ENCODE peak calls at places on chromosomes 12 and 14, in four cellular contexts. One of them, this sample, is unnamed.
A peak's percentile ranks its signal among the peaks of the same experiment; 100 is the strongest.

GRCh38 chr12:62910549-62911169 is 24.3 kb downstream of the PPM1H start:
- DNase-seq in HCEC 1CT: no peak
- DNase-seq in activated T-helper 1 cell treated with Interleukin-2 at 50 U/mL for 16 hours: no peak
- DNase-seq in NCI-H446 treated with DMSO at 0.1 percent for 48 hours: no peak
- DNase-seq in this sample: no peak

GRCh38 chr14:104108570-104109060 is 23.1 kb downstream of the ASPG start:
- DNase-seq in activated T-helper 1 cell treated with Interleukin-2 at 50 U/mL for 16 hours: no peak
- DNase-seq in HCEC 1CT: no peak
- DNase-seq in NCI-H446 treated with DMSO at 0.1 percent for 48 hours: no peak
- DNase-seq in this sample: no peak

GRCh38 chr12:123531091-123531490 is 2.4 kb downstream of the RILPL1 start:
- DNase-seq in activated T-helper 1 cell treated with Interleukin-2 at 50 U/mL for 16 hours: no peak
- DNase-seq in NCI-H446 treated with DMSO at 0.1 percent for 48 hours: no peak
- DNase-seq in HCEC 1CT: no peak
- DNase-seq in this sample: no peak

GRCh38 chr12:42382013-42382696 is 56.2 kb downstream of the PPHLN1 start:
- DNase-seq in NCI-H446 treated with DMSO at 0.1 percent for 48 hours: no peak
- DNase-seq in activated T-helper 1 cell treated with Interleukin-2 at 50 U/mL for 16 hours: no peak
- DNase-seq in HCEC 1CT: peak; percentile 19
- DNase-seq in this sample: no peak

GRCh38 chr12:117010693-117011451 is 88.3 kb downstream of the TESC start:
- DNase-seq in HCEC 1CT: no peak
- DNase-seq in activated T-helper 1 cell treated with Interleukin-2 at 50 U/mL for 16 hours: no peak
- DNase-seq in NCI-H446 treated with DMSO at 0.1 percent for 48 hours: peak; percentile 76
- DNase-seq in this sample: no peak

GRCh38 chr14:95770777-95771176 is 56.9 kb upstream of the TCL1A start:
- DNase-seq in activated T-helper 1 cell treated with Interleukin-2 at 50 U/mL for 16 hours: no peak
- DNase-seq in NCI-H446 treated with DMSO at 0.1 percent for 48 hours: no peak
- DNase-seq in HCEC 1CT: no peak
- DNase-seq in this sample: no peak

GRCh38 chr12:31880340-31880739 is 78.9 kb upstream of the RESF1 start:
- DNase-seq in HCEC 1CT: no peak
- DNase-seq in activated T-helper 1 cell treated with Interleukin-2 at 50 U/mL for 16 hours: no peak
- DNase-seq in NCI-H446 treated with DMSO at 0.1 percent for 48 hours: no peak
- DNase-seq in this sample: no peak

GRCh38 chr14:30888480-30889243 is 14.3 kb downstream of the COCH start:
- DNase-seq in NCI-H446 treated with DMSO at 0.1 percent for 48 hours: no peak
- DNase-seq in HCEC 1CT: no peak
- DNase-seq in activated T-helper 1 cell treated with Interleukin-2 at 50 U/mL for 16 hours: no peak
- DNase-seq in this sample: no peak

GRCh38 chr12:108629824-108630476 is 3.7 kb downstream of the SELPLG start:
- DNase-seq in NCI-H446 treated with DMSO at 0.1 percent for 48 hours: no peak
- DNase-seq in HCEC 1CT: peak; percentile 86
- DNase-seq in activated T-helper 1 cell treated with Interleukin-2 at 50 U/mL for 16 hours: no peak
- DNase-seq in this sample: no peak

GRCh38 chr12:53938276-53939140 is at the start of gene HOXC13:
- DNase-seq in HCEC 1CT: no peak
- DNase-seq in activated T-helper 1 cell treated with Interleukin-2 at 50 U/mL for 16 hours: no peak
- DNase-seq in NCI-H446 treated with DMSO at 0.1 percent for 48 hours: peak; percentile 89
- DNase-seq in this sample: no peak

GRCh38 chr12:22935501-22935900 is 310.5 kb downstream of the ETNK1 start:
- DNase-seq in NCI-H446 treated with DMSO at 0.1 percent for 48 hours: no peak
- DNase-seq in HCEC 1CT: no peak
- DNase-seq in activated T-helper 1 cell treated with Interleukin-2 at 50 U/mL for 16 hours: no peak
- DNase-seq in this sample: no peak

GRCh38 chr12:66623455-66623854 is 55.4 kb downstream of the GRIP1 start:
- DNase-seq in HCEC 1CT: peak; percentile 17
- DNase-seq in activated T-helper 1 cell treated with Interleukin-2 at 50 U/mL for 16 hours: no peak
- DNase-seq in NCI-H446 treated with DMSO at 0.1 percent for 48 hours: no peak
- DNase-seq in this sample: no peak

This sample was measured in GM06990.